ENCODE peak calls at places on chromosome 20, in five cellular contexts. H is kidney glomerular epithelial cell, O is AG09309, M is upper lobe of left lung, S is AG08396. X is an unnamed sample.
A peak's percentile ranks its signal among the peaks of the same experiment; 100 is the strongest.

GRCh38 chr20:50762435-50763201 is 31.2 kb downstream of the PARD6B start:
- DNase-seq in O (peak; percentile 21), M (no peak), H (peak; percentile 30), S (peak; percentile 46), X (peak; percentile 75)

GRCh38 chr20:46220808-46221207 is 87.5 kb downstream of the CDH22 start:
- DNase-seq in M (no peak), S (no peak), O (no peak), H (no peak), X (no peak)

GRCh38 chr20:59221881-59222238 is 58.2 kb downstream of the ZNF831 start:
- DNase-seq in M (no peak), O (no peak), S (no peak), H (no peak), X (no peak)

GRCh38 chr20:21507275-21508229 is 6.3 kb downstream of the NKX2-2 start:
- DNase-seq in S (no peak), O (no peak), M (peak; percentile 83), H (no peak), X (no peak)

GRCh38 chr20:36607586-36608387 is 2.2 kb downstream of the RAB5IF start:
- DNase-seq in S (no peak), H (no peak), M (no peak), O (no peak), X (peak; percentile 46)

GRCh38 chr20:56453347-56453746 is 15.1 kb upstream of the RTF2 start:
- DNase-seq in O (no peak), M (no peak), S (no peak), H (no peak), X (no peak)

GRCh38 chr20:62923669-62924566 is 2.4 kb downstream of the DIDO1 start:
- DNase-seq in O (no peak), S (no peak), M (no peak), H (no peak), X (no peak)

GRCh38 chr20:55514498-55514897 is 490.8 kb downstream of the CBLN4 start:
- DNase-seq in S (no peak), O (no peak), H (no peak), M (no peak), X (peak; percentile 90)

GRCh38 chr20:47989957-47990356 is 204.7 kb upstream of the SULF2 start:
- DNase-seq in O (no peak), H (peak; percentile 42), M (no peak), S (no peak), X (peak; percentile 50)

GRCh38 chr20:62539208-62539607 is 63.4 kb upstream of the GATA5 start:
- DNase-seq in S (no peak), M (no peak), H (no peak), O (no peak), X (no peak)